ENCODE peak calls at places on chromosomes 2 and 18, in ten cellular contexts. H is CD4-positive, CD25-positive, alpha-beta regulatory T cell; U is aorta; Q is tibial artery; I is psoas muscle; Z is transverse colon; S is fibroblast of lung; K is CD4-positive, alpha-beta memory T cell; D is mesenchymal stem cell; P is SJCRH30. O is an unnamed sample. For H3K36me3 and H3K9me3, the result is how much of the 10 kb centered on the place peaks cover.

GRCh38 chr2:5164806-5165525 is 527.2 kb upstream of the SOX11 start:
- DNase-seq in H (no peak), U (no peak), Q (no peak), I (no peak), Z (no peak), S (peak), K (no peak), D (peak), P (no peak), O (peak)

GRCh38 chr2:157107877-157108276 is 149.6 kb upstream of the GALNT5 start:
- DNase-seq in H (no peak), U (no peak), Q (no peak), I (no peak), Z (peak), S (peak), K (no peak), D (peak), P (peak), O (no peak)

GRCh38 chr2:47487498-47487875 is 84.5 kb downstream of the MSH2 start:
- DNase-seq in H (no peak), U (no peak), Q (no peak), I (no peak), Z (no peak), S (no peak), K (no peak), D (no peak), P (no peak), O (no peak)

GRCh38 chr18:59881728-59882685 is 17.8 kb upstream of the PMAIP1 start:
- DNase-seq in H (peak), U (no peak), Q (no peak), I (no peak), Z (peak), S (peak), K (no peak), D (peak), P (no peak), O (no peak)

GRCh38 chr2:44776924-44777480 is 164.5 kb upstream of the SIX3 start:
- DNase-seq in H (no peak), U (no peak), Q (no peak), I (no peak), Z (no peak), S (no peak), K (no peak), D (no peak), P (peak), O (no peak)

GRCh38 chr2:69452687-69453086 is 15.5 kb upstream of the NFU1 start:
- DNase-seq in H (no peak), U (no peak), Q (no peak), I (no peak), Z (no peak), S (no peak), K (no peak), D (no peak), P (no peak), O (no peak)

GRCh38 chr2:188395903-188396699 is 104.4 kb downstream of the GULP1 start:
- DNase-seq in H (no peak), U (no peak), Q (no peak), I (no peak), Z (no peak), S (no peak), K (no peak), D (no peak), P (peak), O (no peak)

GRCh38 chr18:34501553-34501952 is 208.5 kb upstream of the DTNA start:
- DNase-seq in H (no peak), U (no peak), Q (no peak), I (no peak), Z (no peak), S (no peak), K (no peak), D (no peak), P (no peak), O (no peak)

GRCh38 chr2:100606740-100607343 is 44.0 kb downstream of the PDCL3 start:
- DNase-seq in H (peak), U (no peak), Q (no peak), I (no peak), Z (peak), S (peak), K (peak), D (peak), P (no peak), O (no peak)

GRCh38 chr2:37975808-37976207 is 50.7 kb downstream of the RMDN2 start:
- DNase-seq in H (no peak), U (no peak), Q (no peak), I (no peak), Z (no peak), S (no peak), K (no peak), D (no peak), P (no peak), O (no peak)

GRCh38 chr2:109482371-109482841 is 131.4 kb downstream of the SEPTIN10 start:
- DNase-seq in H (no peak), U (peak), Q (no peak), I (no peak), Z (no peak), S (peak), K (no peak), D (no peak), P (no peak), O (no peak)

GRCh38 chr2:237091779-237092436 is 6.2 kb downstream of the COPS8 start:
- DNase-seq in H (no peak), U (no peak), Q (no peak), I (peak), Z (no peak), S (peak), K (no peak), D (peak), P (no peak), O (no peak)

GRCh38 chr2:127614246-127614645 is 31.7 kb upstream of the GPR17 start:
- DNase-seq in H (no peak), U (peak), Q (no peak), I (no peak), Z (peak), S (no peak), K (no peak), D (no peak), P (no peak), O (no peak)

GRCh38 chr18:29892960-29893558 is 1149.5 kb downstream of the DSC3 start:
- DNase-seq in H (no peak), U (no peak), Q (no peak), I (no peak), Z (no peak), S (peak), K (no peak), D (peak), P (no peak), O (no peak)

GRCh38 chr18:45617284-45617683 is 2.0 kb downstream of the SLC14A2 start:
- DNase-seq in H (no peak), U (peak), Q (peak), I (peak), Z (peak), S (peak), K (no peak), D (peak), P (no peak), O (peak)

GRCh38 chr2:241265506-241265905 is 50.0 kb downstream of the HDLBP start:
- DNase-seq in H (no peak), U (no peak), Q (no peak), I (no peak), Z (no peak), S (no peak), K (no peak), D (no peak), P (no peak), O (no peak)
- H3K36me3 ChIP-seq in H (half or more), U (under half), Q (half or more), I (half or more), Z (under half), S (under half), K (under half), D (half or more), P (half or more), O (half or more)

GRCh38 chr2:2573205-2573604 is 242.1 kb upstream of the MYT1L start:
- DNase-seq in H (no peak), U (no peak), Q (no peak), I (peak), Z (no peak), S (no peak), K (no peak), D (no peak), P (no peak), O (no peak)
- H3K4me3 ChIP-seq in H (no peak), U (no peak), Q (no peak), I (no peak), Z (no peak), S (no peak), K (no peak), D (no peak), P (no peak), O (no peak)

GRCh38 chr2:86552889-86553288 is 10.4 kb downstream of the CHMP3 start:
- DNase-seq in H (peak), U (no peak), Q (no peak), I (no peak), Z (no peak), S (no peak), K (peak), D (no peak), P (no peak), O (no peak)
- H3K9me3 ChIP-seq in H (under half), U (under half), Q (under half), I (under half), Z (under half), S (under half), K (under half), D (under half), P (under half), O (under half)

DNA sequence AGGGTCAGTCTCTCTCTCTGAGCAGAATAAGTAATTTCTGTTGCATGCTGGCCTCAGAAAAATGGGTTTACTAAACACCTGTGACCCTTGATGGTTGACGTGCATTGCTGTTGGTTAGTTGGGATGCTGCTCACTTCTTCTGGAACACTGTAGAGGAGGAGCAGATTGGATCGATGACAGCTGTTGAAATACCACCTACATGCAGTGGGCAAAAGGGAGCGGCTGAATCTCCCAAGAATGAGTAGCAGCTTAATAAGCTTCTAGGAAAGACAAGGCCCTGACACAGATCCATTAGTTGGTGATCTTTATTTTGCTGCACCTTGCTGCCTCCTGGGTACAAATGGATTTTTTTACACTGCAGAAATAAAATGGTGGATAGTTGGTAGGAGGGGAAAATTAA is 43.2 kb downstream of the KDM3A start:
- DNase-seq in H (no peak), U (no peak), Q (no peak), I (no peak), Z (no peak), S (no peak), K (no peak), D (no peak), P (no peak), O (no peak)
- H3K36me3 ChIP-seq in H (half or more), U (under half), Q (half or more), I (half or more), Z (half or more), S (under half), K (half or more), D (under half), P (half or more), O (half or more)

GRCh38 chr2:201129044-201129505 is 13.1 kb downstream of the CFLAR start:
- DNase-seq in H (peak), U (no peak), Q (no peak), I (no peak), Z (peak), S (peak), K (no peak), D (peak), P (peak), O (no peak)
- H3K4me3 ChIP-seq in H (peak), U (no peak), Q (no peak), I (peak), Z (no peak), S (no peak), K (peak), D (peak), P (peak), O (no peak)